ENCODE peak calls at places on chromosomes 11 and 22, in ten cellular contexts. One of them, this sample, is unnamed.
A peak's percentile ranks its signal among the peaks of the same experiment; 100 is the strongest.

GRCh38 chr11:72436667-72437066 is 2.3 kb upstream of the CLPB start:
- DNase-seq in T-cell: no peak
- DNase-seq in astrocyte of the spinal cord: no peak
- DNase-seq in stimulated activated CD4-positive, alpha-beta T cell treated with anti-CD3 and anti-CD28 coated beads, Interleukin-1b, Interleukin-23, amount 100 ng/mL, for 24 hours: no peak
- DNase-seq in ovary: no peak
- DNase-seq in activated B cell treated with CpG ODN at 0.5 μM for 24 hours: no peak
- DNase-seq in fibroblast of pulmonary artery: no peak
- DNase-seq in prostate gland: no peak
- DNase-seq in NCI-H2081: no peak
- DNase-seq in GM13976: no peak
- DNase-seq in this sample: no peak

GRCh38 chr11:130675456-130675855 is 227.0 kb downstream of the ADAMTS15 start:
- DNase-seq in T-cell: no peak
- DNase-seq in astrocyte of the spinal cord: peak; percentile 60
- DNase-seq in stimulated activated CD4-positive, alpha-beta T cell treated with anti-CD3 and anti-CD28 coated beads, Interleukin-1b, Interleukin-23, amount 100 ng/mL, for 24 hours: no peak
- DNase-seq in ovary: no peak
- DNase-seq in activated B cell treated with CpG ODN at 0.5 μM for 24 hours: no peak
- DNase-seq in fibroblast of pulmonary artery: peak; percentile 87
- DNase-seq in prostate gland: no peak
- DNase-seq in NCI-H2081: no peak
- DNase-seq in GM13976: no peak
- DNase-seq in this sample: no peak

GRCh38 chr11:8096575-8096974 is 15.6 kb downstream of the TUB start:
- DNase-seq in T-cell: no peak
- DNase-seq in astrocyte of the spinal cord: no peak
- DNase-seq in stimulated activated CD4-positive, alpha-beta T cell treated with anti-CD3 and anti-CD28 coated beads, Interleukin-1b, Interleukin-23, amount 100 ng/mL, for 24 hours: no peak
- DNase-seq in ovary: no peak
- DNase-seq in activated B cell treated with CpG ODN at 0.5 μM for 24 hours: no peak
- DNase-seq in fibroblast of pulmonary artery: no peak
- DNase-seq in prostate gland: no peak
- DNase-seq in NCI-H2081: no peak
- DNase-seq in GM13976: no peak
- DNase-seq in this sample: no peak

GRCh38 chr11:131064373-131064991 is 148.2 kb upstream of the SNX19 start:
- DNase-seq in T-cell: no peak
- DNase-seq in astrocyte of the spinal cord: peak; percentile 56
- DNase-seq in stimulated activated CD4-positive, alpha-beta T cell treated with anti-CD3 and anti-CD28 coated beads, Interleukin-1b, Interleukin-23, amount 100 ng/mL, for 24 hours: no peak
- DNase-seq in ovary: no peak
- DNase-seq in activated B cell treated with CpG ODN at 0.5 μM for 24 hours: no peak
- DNase-seq in fibroblast of pulmonary artery: peak; percentile 64
- DNase-seq in prostate gland: peak; percentile 25
- DNase-seq in NCI-H2081: peak; percentile 51
- DNase-seq in GM13976: peak; percentile 69
- DNase-seq in this sample: peak; percentile 90

GRCh38 chr11:19284881-19285280 is 44.1 kb upstream of the E2F8 start:
- DNase-seq in T-cell: no peak
- DNase-seq in astrocyte of the spinal cord: no peak
- DNase-seq in stimulated activated CD4-positive, alpha-beta T cell treated with anti-CD3 and anti-CD28 coated beads, Interleukin-1b, Interleukin-23, amount 100 ng/mL, for 24 hours: no peak
- DNase-seq in ovary: no peak
- DNase-seq in activated B cell treated with CpG ODN at 0.5 μM for 24 hours: no peak
- DNase-seq in fibroblast of pulmonary artery: no peak
- DNase-seq in prostate gland: no peak
- DNase-seq in NCI-H2081: no peak
- DNase-seq in GM13976: no peak
- DNase-seq in this sample: no peak

GRCh38 chr11:70108250-70108649 is 30.1 kb downstream of the ANO1 start:
- DNase-seq in T-cell: no peak
- DNase-seq in astrocyte of the spinal cord: peak; percentile 64
- DNase-seq in stimulated activated CD4-positive, alpha-beta T cell treated with anti-CD3 and anti-CD28 coated beads, Interleukin-1b, Interleukin-23, amount 100 ng/mL, for 24 hours: no peak
- DNase-seq in ovary: no peak
- DNase-seq in activated B cell treated with CpG ODN at 0.5 μM for 24 hours: no peak
- DNase-seq in fibroblast of pulmonary artery: no peak
- DNase-seq in prostate gland: no peak
- DNase-seq in NCI-H2081: no peak
- DNase-seq in GM13976: no peak
- DNase-seq in this sample: no peak

GRCh38 chr11:1100417-1101245 is 26.0 kb downstream of the MUC2 start:
- DNase-seq in T-cell: no peak
- DNase-seq in astrocyte of the spinal cord: no peak
- DNase-seq in stimulated activated CD4-positive, alpha-beta T cell treated with anti-CD3 and anti-CD28 coated beads, Interleukin-1b, Interleukin-23, amount 100 ng/mL, for 24 hours: no peak
- DNase-seq in ovary: no peak
- DNase-seq in activated B cell treated with CpG ODN at 0.5 μM for 24 hours: no peak
- DNase-seq in fibroblast of pulmonary artery: no peak
- DNase-seq in prostate gland: no peak
- DNase-seq in NCI-H2081: no peak
- DNase-seq in GM13976: no peak
- DNase-seq in this sample: no peak

GRCh38 chr11:63839508-63840355 is 822 bp downstream of the MARK2 start:
- DNase-seq in T-cell: no peak
- DNase-seq in astrocyte of the spinal cord: no peak
- DNase-seq in stimulated activated CD4-positive, alpha-beta T cell treated with anti-CD3 and anti-CD28 coated beads, Interleukin-1b, Interleukin-23, amount 100 ng/mL, for 24 hours: peak; percentile 14
- DNase-seq in ovary: no peak
- DNase-seq in activated B cell treated with CpG ODN at 0.5 μM for 24 hours: no peak
- DNase-seq in fibroblast of pulmonary artery: no peak
- DNase-seq in prostate gland: peak; percentile 32
- DNase-seq in NCI-H2081: peak; percentile 7
- DNase-seq in GM13976: peak; percentile 23
- DNase-seq in this sample: no peak

GRCh38 chr11:120432056-120433018 is 79.2 kb upstream of the GRIK4 start:
- DNase-seq in T-cell: no peak
- DNase-seq in astrocyte of the spinal cord: peak; percentile 99
- DNase-seq in stimulated activated CD4-positive, alpha-beta T cell treated with anti-CD3 and anti-CD28 coated beads, Interleukin-1b, Interleukin-23, amount 100 ng/mL, for 24 hours: no peak
- DNase-seq in ovary: no peak
- DNase-seq in activated B cell treated with CpG ODN at 0.5 μM for 24 hours: no peak
- DNase-seq in fibroblast of pulmonary artery: peak; percentile 98
- DNase-seq in prostate gland: peak; percentile 66
- DNase-seq in NCI-H2081: no peak
- DNase-seq in GM13976: no peak
- DNase-seq in this sample: no peak

GRCh38 chr22:26322179-26322905 is 106.7 kb upstream of the ASPHD2 start:
- DNase-seq in T-cell: no peak
- DNase-seq in astrocyte of the spinal cord: peak; percentile 53
- DNase-seq in stimulated activated CD4-positive, alpha-beta T cell treated with anti-CD3 and anti-CD28 coated beads, Interleukin-1b, Interleukin-23, amount 100 ng/mL, for 24 hours: no peak
- DNase-seq in ovary: no peak
- DNase-seq in activated B cell treated with CpG ODN at 0.5 μM for 24 hours: no peak
- DNase-seq in fibroblast of pulmonary artery: peak; percentile 35
- DNase-seq in prostate gland: no peak
- DNase-seq in NCI-H2081: no peak
- DNase-seq in GM13976: no peak
- DNase-seq in this sample: no peak

GRCh38 chr11:39220501-39221230 is 2238.8 kb downstream of the LRRC4C start:
- DNase-seq in T-cell: no peak
- DNase-seq in astrocyte of the spinal cord: no peak
- DNase-seq in stimulated activated CD4-positive, alpha-beta T cell treated with anti-CD3 and anti-CD28 coated beads, Interleukin-1b, Interleukin-23, amount 100 ng/mL, for 24 hours: no peak
- DNase-seq in ovary: no peak
- DNase-seq in activated B cell treated with CpG ODN at 0.5 μM for 24 hours: no peak
- DNase-seq in fibroblast of pulmonary artery: no peak
- DNase-seq in prostate gland: no peak
- DNase-seq in NCI-H2081: no peak
- DNase-seq in GM13976: no peak
- DNase-seq in this sample: no peak

GRCh38 chr11:28439403-28439802 is 331.2 kb downstream of the METTL15 start:
- DNase-seq in T-cell: no peak
- DNase-seq in astrocyte of the spinal cord: no peak
- DNase-seq in stimulated activated CD4-positive, alpha-beta T cell treated with anti-CD3 and anti-CD28 coated beads, Interleukin-1b, Interleukin-23, amount 100 ng/mL, for 24 hours: no peak
- DNase-seq in ovary: no peak
- DNase-seq in activated B cell treated with CpG ODN at 0.5 μM for 24 hours: no peak
- DNase-seq in fibroblast of pulmonary artery: no peak
- DNase-seq in prostate gland: no peak
- DNase-seq in NCI-H2081: no peak
- DNase-seq in GM13976: no peak
- DNase-seq in this sample: no peak

GRCh38 chr11:68343761-68344256 is 31.4 kb downstream of the LRP5 start:
- DNase-seq in T-cell: no peak
- DNase-seq in astrocyte of the spinal cord: no peak
- DNase-seq in stimulated activated CD4-positive, alpha-beta T cell treated with anti-CD3 and anti-CD28 coated beads, Interleukin-1b, Interleukin-23, amount 100 ng/mL, for 24 hours: no peak
- DNase-seq in ovary: no peak
- DNase-seq in activated B cell treated with CpG ODN at 0.5 μM for 24 hours: no peak
- DNase-seq in fibroblast of pulmonary artery: no peak
- DNase-seq in prostate gland: no peak
- DNase-seq in NCI-H2081: no peak
- DNase-seq in GM13976: no peak
- DNase-seq in this sample: peak; percentile 32

GRCh38 chr22:49767355-49768062 is 60.2 kb downstream of the BRD1 start:
- DNase-seq in T-cell: peak; percentile 23
- DNase-seq in astrocyte of the spinal cord: peak; percentile 53
- DNase-seq in stimulated activated CD4-positive, alpha-beta T cell treated with anti-CD3 and anti-CD28 coated beads, Interleukin-1b, Interleukin-23, amount 100 ng/mL, for 24 hours: no peak
- DNase-seq in ovary: no peak
- DNase-seq in activated B cell treated with CpG ODN at 0.5 μM for 24 hours: peak; percentile 15
- DNase-seq in fibroblast of pulmonary artery: peak; percentile 73
- DNase-seq in prostate gland: no peak
- DNase-seq in NCI-H2081: peak; percentile 1
- DNase-seq in GM13976: peak; percentile 80
- DNase-seq in this sample: peak; percentile 10

GRCh38 chr11:61781585-61781984 is 10.8 kb downstream of the TMEM258 start:
- DNase-seq in T-cell: no peak
- DNase-seq in astrocyte of the spinal cord: no peak
- DNase-seq in stimulated activated CD4-positive, alpha-beta T cell treated with anti-CD3 and anti-CD28 coated beads, Interleukin-1b, Interleukin-23, amount 100 ng/mL, for 24 hours: no peak
- DNase-seq in ovary: no peak
- DNase-seq in activated B cell treated with CpG ODN at 0.5 μM for 24 hours: no peak
- DNase-seq in fibroblast of pulmonary artery: no peak
- DNase-seq in prostate gland: no peak
- DNase-seq in NCI-H2081: no peak
- DNase-seq in GM13976: no peak
- DNase-seq in this sample: no peak

GRCh38 chr22:17201285-17201945 is 17.8 kb downstream of the ADA2 start:
- DNase-seq in T-cell: no peak
- DNase-seq in astrocyte of the spinal cord: no peak
- DNase-seq in stimulated activated CD4-positive, alpha-beta T cell treated with anti-CD3 and anti-CD28 coated beads, Interleukin-1b, Interleukin-23, amount 100 ng/mL, for 24 hours: no peak
- DNase-seq in ovary: no peak
- DNase-seq in activated B cell treated with CpG ODN at 0.5 μM for 24 hours: no peak
- DNase-seq in fibroblast of pulmonary artery: peak; percentile 29
- DNase-seq in prostate gland: no peak
- DNase-seq in NCI-H2081: no peak
- DNase-seq in GM13976: no peak
- DNase-seq in this sample: peak; percentile 16

GRCh38 chr11:106446302-106446701 is 368.8 kb downstream of the AASDHPPT start:
- DNase-seq in T-cell: no peak
- DNase-seq in astrocyte of the spinal cord: no peak
- DNase-seq in stimulated activated CD4-positive, alpha-beta T cell treated with anti-CD3 and anti-CD28 coated beads, Interleukin-1b, Interleukin-23, amount 100 ng/mL, for 24 hours: no peak
- DNase-seq in ovary: no peak
- DNase-seq in activated B cell treated with CpG ODN at 0.5 μM for 24 hours: no peak
- DNase-seq in fibroblast of pulmonary artery: no peak
- DNase-seq in prostate gland: no peak
- DNase-seq in NCI-H2081: no peak
- DNase-seq in GM13976: no peak
- DNase-seq in this sample: no peak

GRCh38 chr11:36214484-36214883 is 74.7 kb downstream of the COMMD9 start:
- DNase-seq in T-cell: no peak
- DNase-seq in astrocyte of the spinal cord: no peak
- DNase-seq in stimulated activated CD4-positive, alpha-beta T cell treated with anti-CD3 and anti-CD28 coated beads, Interleukin-1b, Interleukin-23, amount 100 ng/mL, for 24 hours: no peak
- DNase-seq in ovary: no peak
- DNase-seq in activated B cell treated with CpG ODN at 0.5 μM for 24 hours: no peak
- DNase-seq in fibroblast of pulmonary artery: no peak
- DNase-seq in prostate gland: no peak
- DNase-seq in NCI-H2081: no peak
- DNase-seq in GM13976: no peak
- DNase-seq in this sample: no peak

GRCh38 chr22:43092085-43092484 is 2.9 kb upstream of the TTLL1 start:
- DNase-seq in T-cell: no peak
- DNase-seq in astrocyte of the spinal cord: no peak
- DNase-seq in stimulated activated CD4-positive, alpha-beta T cell treated with anti-CD3 and anti-CD28 coated beads, Interleukin-1b, Interleukin-23, amount 100 ng/mL, for 24 hours: no peak
- DNase-seq in ovary: no peak
- DNase-seq in activated B cell treated with CpG ODN at 0.5 μM for 24 hours: no peak
- DNase-seq in fibroblast of pulmonary artery: no peak
- DNase-seq in prostate gland: no peak
- DNase-seq in NCI-H2081: no peak
- DNase-seq in GM13976: no peak
- DNase-seq in this sample: no peak